ENCODE peak calls at places on chromosomes 1 and 21, in six cellular contexts. One of them, this sample, is unnamed.

GRCh38 chr21:33374080-33374873 is 28.9 kb upstream of the IFNGR2 start:
- DNase-seq in thoracic aorta: no peak
- DNase-seq in colonic mucosa: peak; percentile 75
- DNase-seq in A673: peak; percentile 61
- DNase-seq in CD8-positive, alpha-beta T cell: peak; percentile 70
- DNase-seq in CD8-positive, alpha-beta memory T cell: peak; percentile 52
- DNase-seq in this sample: peak; percentile 44

GRCh38 chr21:17387030-17387617 is 125.7 kb upstream of the CXADR start:
- DNase-seq in CD8-positive, alpha-beta memory T cell: peak; percentile 55
- DNase-seq in CD8-positive, alpha-beta T cell: no peak
- DNase-seq in A673: peak; percentile 72
- DNase-seq in thoracic aorta: no peak
- DNase-seq in colonic mucosa: peak; percentile 72
- DNase-seq in this sample: no peak

GRCh38 chr1:161089251-161089924 is at the start of gene NECTIN4:
- DNase-seq in thoracic aorta: no peak
- DNase-seq in colonic mucosa: peak; percentile 83
- DNase-seq in CD8-positive, alpha-beta memory T cell: no peak
- DNase-seq in CD8-positive, alpha-beta T cell: no peak
- DNase-seq in A673: no peak
- DNase-seq in this sample: peak; percentile 79

GRCh38 chr1:53572802-53573148 is 113.6 kb downstream of the DMRTB1 start:
- DNase-seq in thoracic aorta: no peak
- DNase-seq in CD8-positive, alpha-beta memory T cell: no peak
- DNase-seq in CD8-positive, alpha-beta T cell: no peak
- DNase-seq in A673: no peak
- DNase-seq in colonic mucosa: no peak
- DNase-seq in this sample: no peak

GRCh38 chr1:55310517-55310927 is 95.4 kb upstream of the USP24 start:
- DNase-seq in CD8-positive, alpha-beta memory T cell: no peak
- DNase-seq in colonic mucosa: no peak
- DNase-seq in thoracic aorta: peak; percentile 12
- DNase-seq in CD8-positive, alpha-beta T cell: no peak
- DNase-seq in A673: peak; percentile 54
- DNase-seq in this sample: no peak

GRCh38 chr21:17921579-17922530 is 102.7 kb upstream of the C21orf91 start:
- DNase-seq in A673: no peak
- DNase-seq in colonic mucosa: no peak
- DNase-seq in thoracic aorta: no peak
- DNase-seq in CD8-positive, alpha-beta T cell: no peak
- DNase-seq in CD8-positive, alpha-beta memory T cell: no peak
- DNase-seq in this sample: no peak

GRCh38 chr1:51969038-51969705 is 21.3 kb downstream of the RAB3B start:
- DNase-seq in thoracic aorta: no peak
- DNase-seq in CD8-positive, alpha-beta T cell: no peak
- DNase-seq in A673: no peak
- DNase-seq in CD8-positive, alpha-beta memory T cell: no peak
- DNase-seq in colonic mucosa: no peak
- DNase-seq in this sample: no peak

GRCh38 chr1:227428803-227429202 is 110.5 kb upstream of the CDC42BPA start:
- DNase-seq in CD8-positive, alpha-beta memory T cell: no peak
- DNase-seq in colonic mucosa: peak; percentile 72
- DNase-seq in thoracic aorta: no peak
- DNase-seq in A673: peak; percentile 70
- DNase-seq in CD8-positive, alpha-beta T cell: no peak
- DNase-seq in this sample: no peak

GRCh38 chr1:200021537-200022238 is 5.8 kb upstream of the NR5A2 start:
- DNase-seq in CD8-positive, alpha-beta T cell: no peak
- DNase-seq in CD8-positive, alpha-beta memory T cell: no peak
- DNase-seq in thoracic aorta: no peak
- DNase-seq in A673: no peak
- DNase-seq in colonic mucosa: no peak
- DNase-seq in this sample: no peak

GRCh38 chr1:3644273-3644672 is 5.6 kb downstream of the WRAP73 start:
- DNase-seq in CD8-positive, alpha-beta memory T cell: no peak
- DNase-seq in thoracic aorta: no peak
- DNase-seq in CD8-positive, alpha-beta T cell: no peak
- DNase-seq in colonic mucosa: no peak
- DNase-seq in A673: no peak
- DNase-seq in this sample: peak; percentile 34

GRCh38 chr1:209648931-209649776 is 3.1 kb downstream of the LAMB3 start:
- DNase-seq in A673: peak; percentile 82
- DNase-seq in thoracic aorta: no peak
- DNase-seq in colonic mucosa: peak; percentile 59
- DNase-seq in CD8-positive, alpha-beta T cell: no peak
- DNase-seq in CD8-positive, alpha-beta memory T cell: no peak
- DNase-seq in this sample: no peak

GRCh38 chr1:19525607-19526545 is 40.5 kb upstream of the CAPZB start:
- DNase-seq in A673: no peak
- DNase-seq in thoracic aorta: no peak
- DNase-seq in CD8-positive, alpha-beta T cell: no peak
- DNase-seq in colonic mucosa: no peak
- DNase-seq in CD8-positive, alpha-beta memory T cell: no peak
- DNase-seq in this sample: no peak

GRCh38 chr1:84603941-84604830 is 29.9 kb upstream of the CTBS start:
- DNase-seq in CD8-positive, alpha-beta T cell: no peak
- DNase-seq in CD8-positive, alpha-beta memory T cell: no peak
- DNase-seq in colonic mucosa: no peak
- DNase-seq in thoracic aorta: peak; percentile 19
- DNase-seq in A673: peak; percentile 21
- DNase-seq in this sample: peak; percentile 69

DNA sequence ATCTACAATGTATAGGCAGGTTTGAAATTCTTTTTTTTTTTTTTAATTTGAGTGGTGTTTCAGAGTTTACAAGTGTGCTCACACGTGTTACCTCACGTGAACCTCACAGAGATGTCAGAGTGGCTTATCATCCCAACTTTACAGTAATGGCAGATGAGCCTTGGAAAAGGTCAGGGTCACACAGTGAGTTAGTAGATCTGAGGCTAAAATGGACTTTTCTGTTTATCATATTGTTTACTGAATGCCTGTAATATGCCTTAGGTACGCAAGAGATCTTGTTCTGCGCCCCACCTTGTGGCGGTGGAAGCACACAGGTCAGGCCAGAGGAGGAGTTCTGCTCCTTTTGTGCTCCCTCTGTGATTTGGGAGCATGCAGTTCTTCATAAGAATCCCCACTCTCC is 80.0 kb downstream of the DYRK1A start:
- DNase-seq in thoracic aorta: no peak
- DNase-seq in CD8-positive, alpha-beta T cell: no peak
- DNase-seq in CD8-positive, alpha-beta memory T cell: no peak
- DNase-seq in colonic mucosa: no peak
- DNase-seq in A673: no peak
- DNase-seq in this sample: no peak
- H3K4me1 ChIP-seq in thoracic aorta: peaks cover 64% of the 10 kb centered on the region
- H3K4me1 ChIP-seq in CD8-positive, alpha-beta T cell: peaks cover 58% of the 10 kb centered on the region
- H3K4me1 ChIP-seq in CD8-positive, alpha-beta memory T cell: peaks cover 82% of the 10 kb centered on the region
- H3K4me1 ChIP-seq in colonic mucosa: peaks cover 11% of the 10 kb centered on the region
- H3K4me1 ChIP-seq in A673: peaks cover 35% of the 10 kb centered on the region
- H3K4me1 ChIP-seq in this sample: peaks cover 41% of the 10 kb centered on the region

GRCh38 chr1:47865881-47866535 is 131.2 kb downstream of the TRABD2B start:
- DNase-seq in A673: no peak
- DNase-seq in CD8-positive, alpha-beta T cell: no peak
- DNase-seq in thoracic aorta: no peak
- DNase-seq in colonic mucosa: peak; percentile 55
- DNase-seq in CD8-positive, alpha-beta memory T cell: no peak
- DNase-seq in this sample: no peak

GRCh38 chr1:47868348-47868676 is 128.9 kb downstream of the TRABD2B start:
- DNase-seq in A673: no peak
- DNase-seq in thoracic aorta: no peak
- DNase-seq in CD8-positive, alpha-beta memory T cell: no peak
- DNase-seq in CD8-positive, alpha-beta T cell: no peak
- DNase-seq in colonic mucosa: no peak
- DNase-seq in this sample: no peak

GRCh38 chr1:47870480-47870879 is 126.7 kb downstream of the TRABD2B start:
- DNase-seq in CD8-positive, alpha-beta memory T cell: no peak
- DNase-seq in A673: no peak
- DNase-seq in thoracic aorta: no peak
- DNase-seq in CD8-positive, alpha-beta T cell: no peak
- DNase-seq in colonic mucosa: no peak
- DNase-seq in this sample: no peak

GRCh38 chr1:47866631-47867446 is 130.3 kb downstream of the TRABD2B start:
- DNase-seq in thoracic aorta: no peak
- DNase-seq in A673: no peak
- DNase-seq in CD8-positive, alpha-beta memory T cell: no peak
- DNase-seq in CD8-positive, alpha-beta T cell: no peak
- DNase-seq in colonic mucosa: no peak
- DNase-seq in this sample: no peak

DNA sequence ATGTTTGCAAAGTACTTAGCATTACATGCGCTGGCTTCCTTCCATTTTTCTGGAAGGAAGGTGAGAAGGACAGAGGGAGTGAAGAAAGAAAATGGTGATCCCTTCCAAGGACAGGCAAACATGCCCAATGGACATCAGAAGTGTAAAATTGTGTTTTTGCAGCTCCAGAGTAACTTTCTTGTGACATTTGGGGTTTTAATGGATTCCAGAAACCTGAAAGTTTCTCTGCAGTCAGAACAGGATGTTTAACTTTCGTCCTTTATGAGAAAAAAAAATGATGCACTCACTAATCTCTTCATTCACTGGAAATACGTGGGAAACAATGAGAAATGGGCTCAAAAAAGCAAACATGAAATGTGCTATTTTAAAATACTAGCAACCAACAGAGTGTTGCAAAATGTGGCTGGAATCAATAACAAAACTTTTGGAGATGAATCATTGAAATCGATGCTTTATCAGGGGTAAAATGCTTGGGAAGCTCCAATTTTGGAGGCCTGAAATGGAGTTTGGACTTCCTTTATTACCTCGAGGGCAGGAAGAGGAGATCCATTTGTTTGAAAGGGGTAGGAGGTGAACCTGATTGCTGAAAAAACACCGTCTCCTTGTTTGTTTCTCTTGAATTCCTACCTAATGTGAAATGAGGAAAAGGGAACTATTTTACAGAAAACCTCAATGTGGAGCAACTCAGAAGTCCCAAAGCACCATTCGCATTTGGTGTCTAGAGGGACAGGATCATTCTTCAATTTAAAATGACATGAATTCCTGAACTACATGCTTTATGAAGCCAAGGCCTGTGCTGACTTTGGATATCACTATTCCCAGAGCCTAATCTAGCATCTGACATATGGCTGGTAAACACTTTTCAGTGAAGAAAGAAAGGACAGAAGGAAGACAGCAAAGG is 129.5 kb downstream of the TRABD2B start:
- DNase-seq in colonic mucosa: no peak
- DNase-seq in CD8-positive, alpha-beta T cell: no peak
- DNase-seq in CD8-positive, alpha-beta memory T cell: no peak
- DNase-seq in thoracic aorta: no peak
- DNase-seq in A673: no peak
- DNase-seq in this sample: no peak
- H3K4me1 ChIP-seq in colonic mucosa: no peaks in the 10 kb centered on the region
- H3K4me1 ChIP-seq in CD8-positive, alpha-beta T cell: no peaks in the 10 kb centered on the region
- H3K4me1 ChIP-seq in CD8-positive, alpha-beta memory T cell: no peaks in the 10 kb centered on the region
- H3K4me1 ChIP-seq in thoracic aorta: peaks cover 20% of the 10 kb centered on the region
- H3K4me1 ChIP-seq in A673: no peaks in the 10 kb centered on the region
- H3K4me1 ChIP-seq in this sample: no peaks in the 10 kb centered on the region

DNA sequence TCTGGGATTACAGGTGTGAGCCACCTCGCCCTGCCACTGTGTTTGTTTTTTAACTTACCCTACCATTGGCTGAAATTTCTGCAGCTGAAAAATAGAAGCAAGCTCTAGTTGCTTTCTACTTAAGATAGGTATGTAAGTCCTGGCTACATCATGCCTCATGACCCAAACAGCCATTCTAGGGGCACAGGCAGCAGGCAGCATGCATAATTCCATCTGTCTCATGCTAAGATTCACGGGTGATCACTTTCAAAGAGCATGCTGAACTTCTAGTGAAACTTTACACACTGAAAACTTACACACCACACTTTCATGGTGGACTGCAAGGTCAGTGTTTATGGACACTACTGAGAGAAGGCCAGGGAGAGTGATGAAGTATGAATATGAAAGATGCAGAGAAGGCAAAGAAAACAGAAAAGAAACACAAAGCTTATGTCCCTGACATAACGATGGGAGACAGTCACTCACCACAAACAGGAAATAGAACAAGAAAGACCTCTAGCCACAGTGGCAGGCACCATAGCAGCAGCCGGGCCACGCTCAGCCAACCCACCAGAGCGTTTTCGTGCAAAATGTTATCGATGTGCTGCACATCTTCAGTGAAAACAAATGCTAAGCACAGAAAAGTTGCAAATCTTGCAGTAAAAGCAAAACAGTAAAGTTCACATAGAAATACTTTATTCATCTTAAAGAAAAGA is 102.3 kb upstream of the TIAM1 start:
- DNase-seq in A673: no peak
- DNase-seq in thoracic aorta: no peak
- DNase-seq in colonic mucosa: no peak
- DNase-seq in CD8-positive, alpha-beta T cell: peak; percentile 73
- DNase-seq in CD8-positive, alpha-beta memory T cell: peak; percentile 65
- DNase-seq in this sample: no peak
- H3K4me1 ChIP-seq in A673: no peaks in the 10 kb centered on the region
- H3K4me1 ChIP-seq in thoracic aorta: no peaks in the 10 kb centered on the region
- H3K4me1 ChIP-seq in colonic mucosa: no peaks in the 10 kb centered on the region
- H3K4me1 ChIP-seq in CD8-positive, alpha-beta T cell: peaks cover 34% of the 10 kb centered on the region
- H3K4me1 ChIP-seq in CD8-positive, alpha-beta memory T cell: peaks cover 24% of the 10 kb centered on the region
- H3K4me1 ChIP-seq in this sample: peaks cover 3% of the 10 kb centered on the region

GRCh38 chr1:41499591-41499990 is 15.1 kb upstream of the EDN2 start:
- DNase-seq in A673: no peak
- DNase-seq in thoracic aorta: no peak
- DNase-seq in CD8-positive, alpha-beta T cell: no peak
- DNase-seq in CD8-positive, alpha-beta memory T cell: no peak
- DNase-seq in colonic mucosa: no peak
- DNase-seq in this sample: no peak
- H3K4me1 ChIP-seq in A673: peaks cover 27% of the 10 kb centered on the region
- H3K4me1 ChIP-seq in thoracic aorta: peaks cover 77% of the 10 kb centered on the region
- H3K4me1 ChIP-seq in CD8-positive, alpha-beta T cell: no peaks in the 10 kb centered on the region
- H3K4me1 ChIP-seq in CD8-positive, alpha-beta memory T cell: no peaks in the 10 kb centered on the region
- H3K4me1 ChIP-seq in colonic mucosa: peaks cover 15% of the 10 kb centered on the region
- H3K4me1 ChIP-seq in this sample: peaks cover 78% of the 10 kb centered on the region

DNA sequence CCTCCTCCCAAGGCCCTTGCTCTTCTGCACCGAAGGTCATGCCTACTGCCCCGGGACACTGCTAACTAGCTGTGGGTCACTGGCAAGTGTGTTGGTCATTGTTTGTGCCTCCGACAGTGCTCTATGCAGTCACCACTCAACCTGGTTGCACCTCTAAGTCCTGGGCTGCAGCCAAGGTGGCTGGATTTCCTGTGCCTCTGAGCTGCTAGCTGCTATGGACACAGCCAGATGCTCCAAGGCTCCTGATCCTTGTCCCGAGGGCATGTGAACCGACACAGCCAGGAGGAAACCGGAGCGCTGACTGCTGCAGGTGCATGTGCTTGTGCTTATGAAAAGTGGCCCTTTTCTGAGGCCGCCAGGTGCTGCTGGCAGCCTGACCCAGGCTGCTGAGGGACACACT is 14.7 kb upstream of the SPOCD1 start:
- DNase-seq in CD8-positive, alpha-beta T cell: peak; percentile 46
- DNase-seq in colonic mucosa: no peak
- DNase-seq in A673: no peak
- DNase-seq in thoracic aorta: no peak
- DNase-seq in CD8-positive, alpha-beta memory T cell: no peak
- DNase-seq in this sample: peak; percentile 36
- H3K4me1 ChIP-seq in CD8-positive, alpha-beta T cell: peaks cover 34% of the 10 kb centered on the region
- H3K4me1 ChIP-seq in colonic mucosa: no peaks in the 10 kb centered on the region
- H3K4me1 ChIP-seq in A673: no peaks in the 10 kb centered on the region
- H3K4me1 ChIP-seq in thoracic aorta: no peaks in the 10 kb centered on the region
- H3K4me1 ChIP-seq in CD8-positive, alpha-beta memory T cell: peaks cover 36% of the 10 kb centered on the region
- H3K4me1 ChIP-seq in this sample: no peaks in the 10 kb centered on the region